ENCODE peak calls at places on chromosomes 7 and 10, in five cellular contexts. G, K, J, Y and D are unnamed samples.

GRCh38 chr10:79104264-79104954 is 35.6 kb downstream of the ZMIZ1 start:
- DNase-seq in Y (peak; percentile 86), G (peak; percentile 69), J (peak; percentile 62), K (no peak), D (no peak)

GRCh38 chr10:44051584-44052385 is 333.1 kb downstream of the CXCL12 start:
- DNase-seq in G (peak; percentile 39), K (no peak), Y (no peak), J (no peak), D (no peak)

GRCh38 chr10:20391629-20392028 is 505.5 kb downstream of the NEBL start:
- DNase-seq in G (no peak), K (no peak), J (no peak), Y (no peak), D (no peak)

GRCh38 chr7:16900212-16900768 is 18.5 kb upstream of the AGR3 start:
- DNase-seq in K (no peak), Y (no peak), G (no peak), J (no peak), D (no peak)

GRCh38 chr10:30736685-30737232 is 107.2 kb upstream of the LYZL2 start:
- DNase-seq in K (no peak), J (peak; percentile 79), Y (no peak), G (peak; percentile 54), D (no peak)

GRCh38 chr7:106344861-106345260 is 60.1 kb upstream of the NAMPT start:
- DNase-seq in K (no peak), J (no peak), G (no peak), Y (no peak), D (no peak)

GRCh38 chr7:131487217-131487616 is 69.2 kb downstream of the PODXL start:
- DNase-seq in Y (no peak), K (no peak), J (no peak), G (no peak), D (no peak)

GRCh38 chr7:141287936-141288335 is 214.1 kb downstream of the TMEM178B start:
- DNase-seq in Y (no peak), K (no peak), J (no peak), G (no peak), D (no peak)

GRCh38 chr7:108114117-108114841 is 15.9 kb downstream of the LAMB4 start:
- DNase-seq in G (no peak), J (no peak), K (peak; percentile 84), Y (no peak), D (peak; percentile 67)

GRCh38 chr10:91551856-91552255 is 81.0 kb downstream of the PPP1R3C start:
- DNase-seq in Y (no peak), K (peak; percentile 91), J (peak; percentile 53), G (no peak), D (no peak)

GRCh38 chr10:72272689-72273409 is 875 bp upstream of the DDIT4 start:
- DNase-seq in G (peak; percentile 95), K (peak; percentile 96), J (peak; percentile 96), Y (peak; percentile 96), D (peak; percentile 97)

GRCh38 chr7:104963991-104964385 is 50.0 kb upstream of the KMT2E start:
- DNase-seq in J (no peak), G (no peak), K (no peak), Y (no peak), D (no peak)

GRCh38 chr10:88039496-88040200 is 176.2 kb downstream of the PTEN start:
- DNase-seq in K (no peak), G (no peak), Y (no peak), J (no peak), D (no peak)

GRCh38 chr10:128237710-128238109 is 111.5 kb upstream of the MKI67 start:
- DNase-seq in K (no peak), Y (no peak), G (no peak), J (no peak), D (no peak)

GRCh38 chr10:128245026-128245425 is 118.8 kb upstream of the MKI67 start:
- DNase-seq in Y (no peak), J (no peak), G (no peak), K (no peak), D (no peak)

GRCh38 chr10:128247576-128247975 is 121.4 kb upstream of the MKI67 start:
- DNase-seq in Y (no peak), K (no peak), J (no peak), G (no peak), D (no peak)

DNA sequence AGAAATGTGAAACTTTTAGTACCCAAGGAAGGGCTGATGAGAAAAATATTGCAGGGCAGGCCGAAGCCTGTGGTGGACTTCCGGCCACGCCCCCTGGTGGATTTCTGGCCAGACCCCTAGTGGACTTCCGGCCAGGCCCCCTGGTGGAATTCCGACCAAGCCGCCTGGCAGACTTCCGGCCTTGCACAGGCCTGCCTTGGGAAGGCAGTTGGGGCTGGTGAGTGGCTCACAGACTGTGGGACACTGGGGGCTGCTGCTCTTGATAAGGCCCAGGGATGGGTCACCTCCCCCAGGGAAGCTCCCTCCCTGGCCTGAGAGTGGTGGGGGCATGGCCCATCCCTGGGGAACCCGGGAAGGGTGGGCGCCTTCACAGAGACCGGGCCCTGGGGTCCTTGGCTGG is 116.4 kb upstream of the MKI67 start:
- DNase-seq in Y (no peak), K (no peak), J (no peak), G (no peak), D (no peak)
- H3K36me3 ChIP-seq in Y (no peaks in the 10 kb centered on the region), K (no peaks in the 10 kb centered on the region), J (no peaks in the 10 kb centered on the region), G (no peaks in the 10 kb centered on the region), D (no peaks in the 10 kb centered on the region)

DNA sequence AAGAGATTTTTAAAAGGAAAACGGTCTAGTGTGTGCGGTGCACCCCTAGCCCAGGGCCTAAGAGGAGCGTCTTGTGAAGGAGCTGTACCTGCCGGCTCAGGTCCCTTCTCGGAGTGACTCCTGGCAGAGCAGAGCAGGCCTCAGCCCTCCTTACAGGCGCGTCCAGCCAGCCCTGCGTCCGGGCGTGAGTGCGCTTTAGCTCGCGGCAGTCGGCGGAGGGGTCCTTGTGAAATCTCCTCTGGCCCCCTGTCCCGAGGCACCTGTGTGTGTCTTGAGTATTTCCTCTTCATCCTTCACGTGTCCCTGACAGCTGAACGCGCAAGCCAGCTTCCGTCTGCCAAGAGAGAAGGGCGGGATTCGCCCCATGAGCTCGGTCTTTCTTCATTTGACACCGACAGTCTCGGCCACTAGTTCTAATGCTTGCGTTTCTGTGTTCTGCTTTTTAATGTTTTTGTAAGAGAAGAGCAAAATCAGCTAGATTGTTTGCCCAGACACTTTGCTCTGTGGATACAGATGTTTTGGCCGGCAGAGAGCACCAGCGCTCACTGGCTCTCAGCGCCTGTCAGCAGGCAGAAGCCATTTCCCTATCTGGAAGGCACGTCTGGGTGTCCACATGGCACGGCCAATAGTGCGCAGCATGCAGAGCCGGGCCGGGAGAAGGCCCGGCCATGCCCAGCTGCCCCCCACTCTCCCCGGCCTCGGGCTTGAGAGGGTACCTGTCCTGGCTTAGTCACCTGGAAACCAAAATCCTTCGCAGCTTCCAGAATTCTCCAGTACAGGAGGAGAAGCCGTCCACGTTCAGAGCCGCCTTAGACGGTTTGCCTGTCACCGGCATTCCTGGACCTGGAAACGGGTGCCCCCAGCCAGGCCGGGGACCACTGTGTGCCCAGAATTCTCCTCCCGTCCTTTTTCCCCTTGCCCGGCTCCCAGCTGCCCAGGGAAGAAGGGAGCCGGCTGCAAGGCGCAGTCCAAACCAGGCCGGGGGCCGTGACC is 7.0 kb downstream of the GET4 start:
- DNase-seq in J (no peak), G (peak; percentile 31), Y (peak; percentile 68), K (no peak), D (no peak)
- H3K4me1 ChIP-seq in J (peaks cover 15% of the 10 kb centered on the region), G (peaks cover 67% of the 10 kb centered on the region), Y (peaks cover 67% of the 10 kb centered on the region), K (no peaks in the 10 kb centered on the region), D (peaks cover 19% of the 10 kb centered on the region)

GRCh38 chr10:96683710-96684109 is 36.6 kb downstream of the PIK3AP1 start:
- DNase-seq in G (no peak), Y (no peak), K (no peak), J (no peak), D (no peak)

GRCh38 chr10:96683065-96683464 is 37.2 kb downstream of the PIK3AP1 start:
- DNase-seq in K (no peak), J (no peak), Y (no peak), G (no peak), D (no peak)

GRCh38 chr10:96678725-96679124 is 41.6 kb downstream of the PIK3AP1 start:
- DNase-seq in J (no peak), Y (no peak), K (no peak), G (no peak), D (no peak)

GRCh38 chr10:96685297-96685696 is 35.0 kb downstream of the PIK3AP1 start:
- DNase-seq in J (no peak), G (no peak), Y (no peak), K (no peak), D (no peak)

DNA sequence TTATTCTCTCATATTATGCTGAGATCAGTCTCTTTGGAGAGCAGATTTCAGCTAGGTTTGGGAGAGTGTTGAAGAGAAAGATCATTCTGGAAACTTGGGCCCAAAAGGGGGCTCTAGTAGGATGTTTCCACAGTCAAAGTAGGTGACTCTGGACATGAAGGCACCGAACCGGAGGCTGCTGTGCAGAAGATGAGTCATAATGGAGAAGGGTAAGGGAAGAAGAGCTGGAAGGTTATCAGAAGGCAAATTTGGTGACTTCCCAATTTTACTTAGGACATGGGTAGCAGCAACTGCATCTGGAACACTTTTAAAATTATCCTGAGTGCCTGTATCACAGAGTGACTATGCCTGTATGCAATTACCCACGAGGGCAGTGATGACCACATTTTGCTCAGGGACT is 38.8 kb downstream of the PIK3AP1 start:
- DNase-seq in Y (no peak), G (no peak), K (no peak), J (no peak), D (no peak)
- H3K36me3 ChIP-seq in Y (peaks cover 37% of the 10 kb centered on the region), G (no peaks in the 10 kb centered on the region), K (no peaks in the 10 kb centered on the region), J (no peaks in the 10 kb centered on the region), D (no peaks in the 10 kb centered on the region)

DNA sequence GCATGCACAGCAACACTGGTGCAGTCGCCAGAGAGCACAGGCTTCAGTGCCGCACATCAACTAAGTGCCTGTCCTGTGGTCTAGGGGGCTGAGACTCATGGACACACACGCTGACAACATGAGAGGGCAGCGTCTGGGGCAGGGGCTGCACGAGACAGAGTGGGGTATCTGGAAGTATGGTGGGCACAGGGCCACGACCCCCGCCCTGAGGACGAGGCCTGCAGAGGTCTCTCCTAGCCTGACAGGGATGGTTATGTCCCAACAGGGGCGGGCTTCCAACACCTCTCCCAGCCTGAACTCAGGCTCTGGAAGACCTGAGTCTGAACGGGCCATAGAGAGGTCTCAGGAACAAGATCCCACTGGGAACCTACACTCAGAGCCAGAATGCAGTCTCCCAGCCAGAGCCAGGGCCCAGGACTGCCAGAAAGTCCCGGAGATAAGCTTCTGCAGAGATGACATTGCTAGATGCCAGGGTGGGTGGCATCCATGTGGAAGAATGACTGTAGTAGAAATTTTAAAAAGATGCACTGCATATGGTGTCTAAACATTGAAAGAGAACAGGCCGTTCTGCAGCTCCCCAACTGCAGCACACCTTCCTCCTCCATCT is 86.5 kb downstream of the TNS3 start:
- DNase-seq in Y (no peak), K (no peak), J (no peak), G (no peak), D (no peak)
- H3K4me1 ChIP-seq in Y (peaks cover 88% of the 10 kb centered on the region), K (peaks cover 4% of the 10 kb centered on the region), J (peaks cover 10% of the 10 kb centered on the region), G (peaks cover 16% of the 10 kb centered on the region), D (peaks cover 28% of the 10 kb centered on the region)

GRCh38 chr7:75572396-75572795 is 80.3 kb downstream of the SPDYE5 start:
- DNase-seq in J (no peak), K (no peak), Y (no peak), G (no peak), D (no peak)
- H3K36me3 ChIP-seq in J (peaks cover 62% of the 10 kb centered on the region), K (peaks cover 71% of the 10 kb centered on the region), Y (peaks cover 66% of the 10 kb centered on the region), G (no peaks in the 10 kb centered on the region), D (no peaks in the 10 kb centered on the region)

GRCh38 chr10:35372329-35372728 is 36.0 kb downstream of the CCNY start:
- DNase-seq in J (no peak), K (no peak), G (peak; percentile 31), Y (no peak), D (no peak)
- H3K4me1 ChIP-seq in J (peaks cover 13% of the 10 kb centered on the region), K (peaks cover 3% of the 10 kb centered on the region), G (peaks cover 87% of the 10 kb centered on the region), Y (peaks cover 87% of the 10 kb centered on the region), D (peaks cover 31% of the 10 kb centered on the region)